ENCODE peak calls at places on chromosomes 5 and 9, in seven cellular contexts. W, H, B, C, X, M and A are unnamed samples. For H3K9me3, the result is how much of the 10 kb centered on the place peaks cover.

GRCh38 chr5:151041577-151042268 is 21.3 kb downstream of the GPX3 start:
- DNase-seq in W (no peak), B (no peak), X (no peak), H (peak), C (no peak), M (no peak), A (no peak)

GRCh38 chr9:84136119-84136868 is 155.7 kb downstream of the RMI1 start:
- DNase-seq in C (peak), M (no peak), X (no peak), H (no peak), B (peak), W (no peak), A (no peak)

GRCh38 chr9:131698715-131699053 is 41.2 kb downstream of the RAPGEF1 start:
- DNase-seq in X (no peak), B (no peak), C (no peak), H (no peak), W (no peak), M (no peak), A (no peak)

GRCh38 chr5:157562111-157562581 is 13.4 kb downstream of the ADAM19 start:
- DNase-seq in H (no peak), M (no peak), C (no peak), B (no peak), W (no peak), X (peak), A (peak)

GRCh38 chr5:154320690-154321089 is 125.1 kb upstream of the SAP30L start:
- DNase-seq in X (peak), W (no peak), M (no peak), B (no peak), H (no peak), C (no peak), A (no peak)

GRCh38 chr9:15104826-15105420 is 194.7 kb upstream of the FREM1 start:
- DNase-seq in W (peak), X (no peak), C (no peak), M (no peak), B (no peak), H (no peak), A (no peak)

GRCh38 chr5:10987881-10988504 is 227.0 kb upstream of the DAP start:
- DNase-seq in B (peak), M (peak), W (peak), C (peak), X (peak), H (peak), A (no peak)

GRCh38 chr5:178350361-178351220 is 118.0 kb upstream of the PHYKPL start:
- DNase-seq in C (no peak), W (no peak), M (no peak), H (peak), B (no peak), X (no peak), A (no peak)

GRCh38 chr5:59357421-59357977 is 536.0 kb downstream of the PDE4D start:
- DNase-seq in M (no peak), W (peak), B (no peak), C (no peak), H (peak), X (peak), A (no peak)

GRCh38 chr5:162067651-162068411 is at the start of gene GABRG2:
- DNase-seq in M (no peak), C (no peak), X (no peak), W (no peak), B (no peak), H (no peak), A (no peak)

GRCh38 chr5:134176523-134177196 is at the start of gene SKP1:
- DNase-seq in H (peak), X (peak), W (peak), C (peak), B (peak), M (peak), A (peak)

GRCh38 chr5:2335156-2335555 is 416.3 kb downstream of the IRX2 start:
- DNase-seq in X (no peak), C (no peak), W (no peak), M (no peak), B (no peak), H (no peak), A (no peak)
- H3K9me3 ChIP-seq in X (under half), C (under half), W (under half), M (under half), B (under half), H (under half), A (under half)

DNA sequence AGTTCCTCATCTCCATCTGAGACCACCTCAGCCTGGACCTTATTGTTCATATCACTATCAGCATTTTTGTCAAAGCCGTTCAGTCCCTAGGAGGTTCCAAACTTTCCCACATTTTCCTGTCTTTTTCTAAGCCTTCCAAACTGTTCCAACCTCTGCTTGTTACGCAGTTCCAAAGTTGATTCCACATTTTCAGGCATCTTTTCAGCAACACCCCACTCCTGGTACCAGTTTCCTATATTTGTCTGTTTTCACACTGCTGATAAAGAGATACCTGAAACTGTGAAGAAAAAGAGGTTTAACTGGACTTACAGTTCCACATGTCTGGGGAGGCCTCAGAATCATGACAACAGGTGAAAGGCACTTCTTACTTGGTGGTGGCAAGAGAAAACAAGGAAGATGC is 622.1 kb downstream of the MAT2B start:
- DNase-seq in B (no peak), X (no peak), W (no peak), H (no peak), M (no peak), C (no peak), A (no peak)
- H3K9me3 ChIP-seq in B (under half), X (under half), W (under half), H (under half), M (under half), C (under half), A (under half)

GRCh38 chr9:137731216-137731946 is 112.6 kb downstream of the EHMT1 start:
- DNase-seq in B (no peak), H (no peak), X (peak), C (no peak), M (no peak), W (no peak), A (no peak)
- H3K9me3 ChIP-seq in B (under half), H (under half), X (under half), C (under half), M (under half), W (under half), A (under half)

DNA sequence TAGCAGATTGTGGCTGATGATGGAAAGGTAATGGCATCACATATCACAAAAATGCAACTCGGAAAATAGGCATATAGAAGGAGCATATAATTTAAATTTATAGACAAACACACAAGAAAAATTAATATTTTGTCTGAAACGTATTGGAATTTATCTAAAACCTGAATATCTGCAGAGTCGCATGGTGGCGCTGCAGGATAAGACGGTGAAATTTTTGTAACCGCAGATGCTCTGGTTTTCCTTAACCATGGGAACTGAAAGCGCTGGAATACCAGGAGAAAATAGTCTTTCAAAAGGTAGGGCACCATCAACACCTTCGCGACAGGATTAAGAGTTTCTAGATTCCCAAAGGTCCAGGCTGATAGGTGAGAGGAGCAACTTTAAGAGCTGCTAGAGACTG is 11.0 kb downstream of the PCDHB14 start:
- DNase-seq in M (no peak), H (no peak), X (no peak), C (no peak), W (no peak), B (no peak), A (no peak)
- H3K9me3 ChIP-seq in M (under half), H (half or more), X (under half), C (half or more), W (under half), B (half or more), A (half or more)

GRCh38 chr9:76401176-76401575 is 7.0 kb upstream of the RFK start:
- DNase-seq in B (no peak), X (no peak), C (no peak), W (no peak), H (no peak), M (no peak), A (no peak)

GRCh38 chr9:76400534-76401096 is 6.4 kb upstream of the RFK start:
- DNase-seq in M (no peak), C (no peak), X (no peak), B (no peak), H (no peak), W (no peak), A (no peak)

GRCh38 chr9:76401580-76402354 is 7.5 kb upstream of the RFK start:
- DNase-seq in C (no peak), W (no peak), H (no peak), B (peak), M (no peak), X (no peak), A (no peak)

GRCh38 chr9:76403352-76403751 is 9.1 kb upstream of the RFK start:
- DNase-seq in X (no peak), W (no peak), H (no peak), C (no peak), M (no peak), B (no peak), A (no peak)

GRCh38 chr9:76404401-76404800 is 10.2 kb upstream of the RFK start:
- DNase-seq in B (no peak), X (no peak), W (no peak), C (no peak), H (no peak), M (no peak), A (no peak)
- H3K9me3 ChIP-seq in B (under half), X (under half), W (under half), C (under half), H (under half), M (under half), A (under half)

DNA sequence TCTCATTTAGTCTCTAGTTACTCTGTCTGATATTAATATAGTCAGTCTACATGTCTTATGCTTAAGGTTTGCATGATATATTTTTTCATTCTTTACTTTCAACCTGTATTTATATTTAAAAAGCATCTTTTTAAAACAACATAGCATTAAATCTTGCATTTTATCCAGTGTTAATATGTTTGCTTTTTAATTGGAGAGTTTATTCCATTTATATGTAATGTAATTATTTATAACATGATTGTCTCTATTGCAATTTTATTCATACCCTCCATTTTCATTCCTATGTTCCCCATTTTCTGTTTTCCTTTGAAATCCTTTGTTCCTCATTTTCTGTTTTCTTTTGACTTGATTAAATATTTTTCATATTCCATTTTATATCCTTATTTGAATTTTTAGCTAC is 13.3 kb downstream of the PCDHB15 start:
- DNase-seq in B (no peak), W (no peak), C (no peak), M (no peak), H (no peak), X (no peak), A (no peak)
- H3K9me3 ChIP-seq in B (half or more), W (under half), C (half or more), M (under half), H (half or more), X (half or more), A (half or more)

DNA sequence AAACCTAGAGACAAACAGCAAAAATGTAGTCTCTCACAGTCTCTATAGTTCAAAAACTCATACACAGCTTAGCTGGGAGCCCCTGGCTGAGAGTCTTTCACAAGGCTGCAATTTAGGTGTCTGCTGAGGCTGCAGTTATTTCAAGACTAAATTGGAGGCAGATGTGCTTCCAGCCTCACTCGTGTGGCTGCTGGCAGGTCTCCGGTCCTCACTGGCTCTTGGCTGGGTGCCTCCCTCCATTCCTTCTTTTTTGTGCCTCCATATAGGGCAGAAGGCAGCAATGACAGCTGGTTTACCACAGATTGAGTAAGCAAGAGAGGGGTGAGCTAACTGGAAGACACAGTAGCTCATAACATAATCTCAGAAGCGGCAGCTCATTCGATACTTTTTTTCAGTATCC is 2167.7 kb upstream of the WWC1 start:
- DNase-seq in M (no peak), W (no peak), C (no peak), X (no peak), B (no peak), H (no peak), A (no peak)
- H3K9me3 ChIP-seq in M (under half), W (under half), C (under half), X (under half), B (under half), H (under half), A (under half)